ENCODE peak calls at places on chromosome 21, in seven cellular contexts. B, J, U, M, O, L and P are unnamed samples.

GRCh38 chr21:42265229-42265812 is 46.4 kb downstream of the ABCG1 start:
- DNase-seq in B (no peak), J (no peak), L (no peak), M (no peak), O (no peak), U (no peak), P (no peak)

GRCh38 chr21:42779431-42779861 is 99.9 kb downstream of the WDR4 start:
- DNase-seq in O (no peak), J (no peak), L (no peak), B (no peak), M (no peak), U (no peak), P (no peak)

GRCh38 chr21:36627242-36627641 is 71.7 kb upstream of the SIM2 start:
- DNase-seq in O (no peak), L (no peak), U (no peak), B (no peak), J (no peak), M (no peak), P (no peak)

GRCh38 chr21:34726627-34727337 is 58.0 kb downstream of the CLIC6 start:
- DNase-seq in B (no peak), J (no peak), U (no peak), O (no peak), M (no peak), L (no peak), P (no peak)

GRCh38 chr21:43204638-43205037 is 35.8 kb downstream of the CRYAA start:
- DNase-seq in M (no peak), U (no peak), L (no peak), O (no peak), J (no peak), B (no peak), P (no peak)

GRCh38 chr21:21897275-21897883 is 899.2 kb downstream of the NCAM2 start:
- DNase-seq in B (no peak), M (no peak), J (no peak), O (no peak), L (no peak), U (no peak), P (no peak)

GRCh38 chr21:34989337-34990151 is 59.6 kb downstream of the RUNX1 start:
- DNase-seq in J (no peak), M (no peak), B (no peak), O (no peak), L (no peak), U (no peak), P (no peak)

GRCh38 chr21:25456672-25457071 is 150.6 kb downstream of the MRPL39 start:
- DNase-seq in B (no peak), O (no peak), M (peak; percentile 77), J (no peak), U (no peak), L (no peak), P (no peak)

GRCh38 chr21:36719614-36720013 is 20.7 kb downstream of the SIM2 start:
- DNase-seq in B (no peak), J (no peak), M (no peak), L (no peak), U (no peak), O (no peak), P (no peak)

GRCh38 chr21:35850029-35850428 is 210.3 kb downstream of the SETD4 start:
- DNase-seq in L (no peak), B (no peak), M (no peak), O (no peak), U (no peak), J (no peak), P (no peak)

GRCh38 chr21:15722591-15723324 is 7.0 kb upstream of the USP25 start:
- DNase-seq in M (no peak), B (no peak), L (no peak), O (no peak), J (no peak), U (no peak), P (no peak)

GRCh38 chr21:42665484-42665883 is 12.1 kb downstream of the PDE9A start:
- DNase-seq in M (no peak), O (no peak), J (no peak), L (no peak), U (no peak), B (no peak), P (no peak)

GRCh38 chr21:29888437-29888836 is 51.4 kb downstream of the GRIK1 start:
- DNase-seq in U (no peak), B (no peak), M (no peak), O (no peak), J (no peak), L (no peak), P (no peak)

GRCh38 chr21:34640858-34641257 is 25.9 kb upstream of the RCAN1 start:
- DNase-seq in O (peak; percentile 3), U (no peak), M (no peak), B (no peak), J (no peak), L (no peak), P (no peak)

GRCh38 chr21:39911286-39911685 is 44.0 kb downstream of the PCP4 start:
- DNase-seq in U (no peak), B (no peak), M (no peak), O (no peak), L (no peak), J (no peak), P (no peak)

GRCh38 chr21:38506606-38507331 is 8.5 kb upstream of the ERG start:
- DNase-seq in O (no peak), L (no peak), J (no peak), M (no peak), B (no peak), U (no peak), P (no peak)

GRCh38 chr21:45510466-45510955 is 31.7 kb downstream of the SLC19A1 start:
- DNase-seq in O (no peak), M (no peak), B (no peak), L (no peak), J (no peak), U (no peak), P (no peak)

GRCh38 chr21:45511007-45511406 is 31.2 kb downstream of the SLC19A1 start:
- DNase-seq in J (no peak), O (no peak), L (no peak), B (no peak), U (no peak), M (no peak), P (no peak)

GRCh38 chr21:45507888-45508508 is 34.2 kb downstream of the SLC19A1 start:
- DNase-seq in B (no peak), J (no peak), M (no peak), O (no peak), U (no peak), L (no peak), P (no peak)

GRCh38 chr21:45508607-45509565 is 33.4 kb downstream of the SLC19A1 start:
- DNase-seq in L (peak; percentile 20), O (no peak), J (no peak), M (no peak), U (no peak), B (no peak), P (peak; percentile 65)

GRCh38 chr21:45509566-45510465 is 32.4 kb downstream of the SLC19A1 start:
- DNase-seq in U (peak; percentile 61), J (no peak), L (no peak), O (no peak), M (no peak), B (no peak), P (peak; percentile 45)
- TF ChIP-seq SIN3A in U (no peak), J (no peak), L (no peak), O (no peak), M (no peak), B (no peak), P (no peak)

DNA sequence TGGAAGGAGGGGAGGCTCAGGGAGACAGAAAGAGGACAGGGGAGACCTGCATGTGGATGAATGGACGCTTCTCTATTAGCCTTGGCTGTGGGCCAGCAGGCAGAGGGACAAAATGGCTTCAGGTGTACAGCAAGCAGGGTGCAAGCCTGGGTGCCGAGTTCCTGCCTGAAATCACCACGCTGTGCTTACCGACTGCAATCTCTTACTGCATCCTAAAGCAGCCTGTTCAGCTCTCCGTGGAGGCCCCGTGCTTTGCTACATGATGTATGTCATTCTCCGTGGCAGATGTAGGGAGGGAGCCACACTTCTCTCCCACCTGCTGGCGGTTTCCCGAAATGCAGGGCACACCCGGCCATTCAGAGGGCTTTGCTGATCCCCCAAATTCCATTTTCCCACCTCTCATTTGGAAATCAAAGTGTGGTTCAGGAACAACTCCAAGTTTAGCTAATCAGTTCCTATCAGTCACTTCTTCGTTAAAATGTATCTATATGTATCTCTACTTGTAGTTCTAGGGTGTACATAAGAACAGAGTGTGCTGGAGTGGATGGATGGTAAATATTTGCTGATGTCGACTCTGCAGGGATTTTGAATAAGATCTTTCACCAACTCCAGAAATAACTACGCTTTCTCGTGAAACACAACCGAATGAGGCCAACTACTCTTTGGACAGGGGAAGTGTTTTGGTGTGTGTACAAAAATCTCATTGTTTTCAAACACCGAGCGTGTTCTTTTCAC is 122.3 kb upstream of the BACE2 start:
- DNase-seq in L (peak; percentile 5), U (peak; percentile 43), J (no peak), B (no peak), M (no peak), O (peak; percentile 84), P (peak; percentile 5)
- TF ChIP-seq SIN3A in L (no peak), U (no peak), J (no peak), B (no peak), M (no peak), O (no peak), P (no peak)

GRCh38 chr21:27649323-27649722 is 682.4 kb upstream of the ADAMTS5 start:
- DNase-seq in O (no peak), B (no peak), M (no peak), J (no peak), L (no peak), U (no peak), P (no peak)
- TF ChIP-seq SIN3A in O (no peak), B (no peak), M (no peak), J (no peak), L (no peak), U (no peak), P (no peak)

GRCh38 chr21:31837613-31838390 is 35.0 kb upstream of the HUNK start:
- DNase-seq in J (no peak), L (no peak), U (no peak), M (no peak), B (no peak), O (no peak), P (no peak)
- TF ChIP-seq SIN3A in J (no peak), L (no peak), U (no peak), M (no peak), B (no peak), O (no peak), P (no peak)